ENCODE peak calls at places on chromosomes 5 and 9, in four cellular contexts. E, Q, A and U are unnamed samples.
A peak's percentile ranks its signal among the peaks of the same experiment; 100 is the strongest.

GRCh38 chr5:4212981-4213819 is 617.6 kb downstream of the IRX1 start:
- DNase-seq in Q (no peak), E (no peak), A (no peak), U (no peak)

GRCh38 chr5:31500256-31500655 is 31.6 kb downstream of the DROSHA start:
- DNase-seq in E (no peak), A (no peak), Q (no peak), U (no peak)

GRCh38 chr5:124655943-124656459 is 90.4 kb downstream of the ZNF608 start:
- DNase-seq in E (no peak), A (peak; percentile 73), Q (no peak), U (peak; percentile 97)

GRCh38 chr5:2737273-2738155 is 14.0 kb downstream of the IRX2 start:
- DNase-seq in E (no peak), A (no peak), Q (no peak), U (no peak)

GRCh38 chr5:24163091-24163490 is 481.7 kb downstream of the CDH10 start:
- DNase-seq in E (no peak), A (no peak), Q (no peak), U (no peak)

GRCh38 chr9:17731308-17731707 is 152.4 kb downstream of the SH3GL2 start:
- DNase-seq in A (no peak), Q (no peak), E (no peak), U (no peak)

GRCh38 chr5:38250752-38251448 is 7.5 kb upstream of the EGFLAM start:
- DNase-seq in E (no peak), Q (no peak), A (no peak), U (no peak)

GRCh38 chr5:151345187-151345807 is 2.1 kb downstream of the SLC36A2 start:
- DNase-seq in Q (no peak), A (no peak), E (no peak), U (no peak)

GRCh38 chr9:84456526-84456925 is 116.0 kb upstream of the SLC28A3 start:
- DNase-seq in A (no peak), E (no peak), Q (no peak), U (no peak)

GRCh38 chr9:35798658-35799366 is 7.4 kb downstream of the NPR2 start:
- DNase-seq in E (peak; percentile 38), A (no peak), Q (peak; percentile 63), U (no peak)

GRCh38 chr5:133397432-133397831 is 214.9 kb downstream of the FSTL4 start:
- DNase-seq in E (no peak), A (no peak), Q (no peak), U (no peak)

GRCh38 chr9:8643464-8643863 is 843.9 kb upstream of the DMAC1 start:
- DNase-seq in Q (no peak), A (no peak), E (no peak), U (no peak)

GRCh38 chr9:137479892-137480685 is 21.0 kb upstream of the NSMF start:
- DNase-seq in Q (no peak), E (no peak), A (no peak), U (no peak)